ENCODE peak calls at places on chromosomes 3 and 15, in eight cellular contexts. S is lower leg skin, X is transverse colon, A is breast epithelium, E is IMR-90, K is ovary, H is A549, P is spleen. B is an unnamed sample.

GRCh38 chr15:89672221-89673161 is 6.7 kb downstream of the PLIN1 start:
- DNase-seq in S (peak), X (no peak), A (no peak), E (peak), K (peak), H (no peak), P (no peak), B (no peak)

GRCh38 chr15:47727676-47728075 is 10.4 kb downstream of the SEMA6D start:
- DNase-seq in S (no peak), X (no peak), A (no peak), E (peak), K (no peak), H (no peak), P (no peak), B (no peak)

GRCh38 chr3:40207796-40208195 is 101.7 kb upstream of the EIF1B start:
- DNase-seq in S (no peak), X (no peak), A (no peak), E (no peak), K (no peak), H (no peak), P (no peak), B (no peak)

GRCh38 chr15:48865387-48866079 is 12.4 kb upstream of the EID1 start:
- DNase-seq in S (no peak), X (no peak), A (no peak), E (peak), K (no peak), H (no peak), P (no peak), B (no peak)

GRCh38 chr3:179181021-179181472 is 32.9 kb downstream of the PIK3CA start:
- DNase-seq in S (no peak), X (no peak), A (no peak), E (peak), K (no peak), H (no peak), P (no peak), B (no peak)

GRCh38 chr3:14761121-14761672 is 57.6 kb upstream of the FGD5 start:
- DNase-seq in S (no peak), X (no peak), A (no peak), E (no peak), K (no peak), H (no peak), P (peak), B (no peak)

GRCh38 chr3:177905895-177906511 is 630.2 kb upstream of the KCNMB2 start:
- DNase-seq in S (no peak), X (no peak), A (no peak), E (peak), K (no peak), H (no peak), P (no peak), B (no peak)

GRCh38 chr3:50550079-50550736 is 17.3 kb downstream of the C3orf18 start:
- DNase-seq in S (no peak), X (peak), A (no peak), E (peak), K (peak), H (peak), P (no peak), B (no peak)

GRCh38 chr3:52705688-52706686 is at the start of the genes GLT8D1 and SPCS1:
- DNase-seq in S (peak), X (peak), A (peak), E (peak), K (peak), H (peak), P (peak), B (peak)

GRCh38 chr15:77514635-77515421 is 94.1 kb downstream of the HMG20A start:
- DNase-seq in S (peak), X (no peak), A (no peak), E (no peak), K (peak), H (no peak), P (no peak), B (no peak)

GRCh38 chr15:76150508-76150907 is 90.7 kb downstream of the TMEM266 start:
- DNase-seq in S (no peak), X (peak), A (no peak), E (no peak), K (no peak), H (no peak), P (no peak), B (no peak)

GRCh38 chr3:130699765-130700164 is 46.9 kb downstream of the PIK3R4 start:
- DNase-seq in S (no peak), X (no peak), A (no peak), E (peak), K (no peak), H (peak), P (no peak), B (no peak)

GRCh38 chr15:66452421-66452820 is 45.1 kb downstream of the SNAPC5 start:
- DNase-seq in S (no peak), X (no peak), A (no peak), E (no peak), K (no peak), H (no peak), P (no peak), B (no peak)

GRCh38 chr3:126472277-126473006 is 3.2 kb downstream of the ZXDC start:
- DNase-seq in S (peak), X (peak), A (no peak), E (peak), K (peak), H (peak), P (peak), B (no peak)

GRCh38 chr3:30649572-30650310 is 43.3 kb downstream of the TGFBR2 start:
- DNase-seq in S (no peak), X (no peak), A (no peak), E (peak), K (no peak), H (no peak), P (no peak), B (no peak)

GRCh38 chr3:32288819-32289218 is 50.3 kb downstream of the CMTM8 start:
- DNase-seq in S (no peak), X (no peak), A (no peak), E (no peak), K (no peak), H (no peak), P (no peak), B (no peak)

GRCh38 chr3:39435006-39435748 is 28.7 kb downstream of the RPSA start:
- DNase-seq in S (no peak), X (no peak), A (no peak), E (no peak), K (no peak), H (no peak), P (no peak), B (no peak)

GRCh38 chr3:194715022-194715800 is 29.5 kb downstream of the FAM43A start:
- DNase-seq in S (no peak), X (no peak), A (no peak), E (no peak), K (no peak), H (no peak), P (no peak), B (no peak)

GRCh38 chr3:183085634-183086390 is 13.5 kb downstream of the MCCC1 start:
- DNase-seq in S (no peak), X (no peak), A (no peak), E (peak), K (no peak), H (no peak), P (peak), B (no peak)

GRCh38 chr15:71629147-71629760 is 181.1 kb upstream of the NR2E3 start:
- DNase-seq in S (no peak), X (no peak), A (no peak), E (no peak), K (no peak), H (no peak), P (no peak), B (no peak)

GRCh38 chr15:60889006-60889405 is 340.1 kb downstream of the RORA start:
- DNase-seq in S (no peak), X (no peak), A (no peak), E (no peak), K (no peak), H (no peak), P (no peak), B (no peak)

GRCh38 chr15:51908312-51908711 is 63.3 kb downstream of the LEO1 start:
- DNase-seq in S (no peak), X (no peak), A (no peak), E (peak), K (no peak), H (no peak), P (no peak), B (no peak)

GRCh38 chr3:94423566-94423965 is 360.7 kb downstream of the NSUN3 start:
- DNase-seq in S (no peak), X (no peak), A (no peak), E (peak), K (no peak), H (no peak), P (no peak), B (no peak)

GRCh38 chr3:141052570-141053069 is 1.5 kb downstream of the SPSB4 start:
- DNase-seq in S (no peak), X (no peak), A (no peak), E (no peak), K (no peak), H (no peak), P (no peak), B (no peak)

GRCh38 chr3:126811530-126811929 is 107.5 kb downstream of the CHCHD6 start:
- DNase-seq in S (no peak), X (no peak), A (no peak), E (peak), K (no peak), H (no peak), P (no peak), B (no peak)

GRCh38 chr3:95277614-95278013 is 1214.8 kb downstream of the NSUN3 start:
- DNase-seq in S (no peak), X (no peak), A (no peak), E (no peak), K (no peak), H (no peak), P (no peak), B (no peak)

GRCh38 chr3:152307829-152308474 is 39.2 kb downstream of the MBNL1 start:
- DNase-seq in S (no peak), X (no peak), A (no peak), E (peak), K (no peak), H (peak), P (no peak), B (no peak)

GRCh38 chr15:23670970-23671369 is 16.1 kb downstream of the NDN start:
- DNase-seq in S (no peak), X (no peak), A (no peak), E (no peak), K (no peak), H (no peak), P (no peak), B (no peak)

GRCh38 chr15:87207945-87208580 is 1048.5 kb downstream of the NTRK3 start:
- DNase-seq in S (no peak), X (no peak), A (no peak), E (peak), K (no peak), H (no peak), P (no peak), B (no peak)

GRCh38 chr15:34582461-34583357 is 742 bp downstream of the GOLGA8B start:
- DNase-seq in S (peak), X (peak), A (no peak), E (peak), K (peak), H (peak), P (peak), B (no peak)

GRCh38 chr3:21779909-21780308 is 28.9 kb upstream of the ZNF385D start:
- DNase-seq in S (no peak), X (no peak), A (no peak), E (no peak), K (no peak), H (no peak), P (no peak), B (no peak)

GRCh38 chr3:133977568-133977967 is 52.2 kb downstream of the SLCO2A1 start:
- DNase-seq in S (no peak), X (no peak), A (no peak), E (no peak), K (no peak), H (no peak), P (peak), B (no peak)

GRCh38 chr3:49567406-49567805 is 13.1 kb downstream of the BSN start:
- DNase-seq in S (no peak), X (no peak), A (no peak), E (no peak), K (no peak), H (no peak), P (no peak), B (no peak)

GRCh38 chr15:70023769-70024491 is 73.8 kb downstream of the TLE3 start:
- DNase-seq in S (no peak), X (peak), A (no peak), E (peak), K (no peak), H (no peak), P (peak), B (no peak)

GRCh38 chr3:76646921-76647562 is 392.9 kb upstream of the ROBO2 start:
- DNase-seq in S (no peak), X (no peak), A (no peak), E (no peak), K (no peak), H (no peak), P (no peak), B (no peak)

GRCh38 chr3:39000008-39000450 is 51.7 kb downstream of the SCN11A start:
- DNase-seq in S (no peak), X (no peak), A (no peak), E (peak), K (no peak), H (peak), P (no peak), B (no peak)

GRCh38 chr15:69535101-69535638 is 82.6 kb downstream of the RPLP1 start:
- DNase-seq in S (no peak), X (no peak), A (peak), E (peak), K (no peak), H (no peak), P (no peak), B (no peak)

GRCh38 chr3:3196148-3196861 is 16.8 kb upstream of the CRBN start:
- DNase-seq in S (no peak), X (no peak), A (no peak), E (no peak), K (no peak), H (peak), P (no peak), B (no peak)

GRCh38 chr3:183381179-183381578 is 47.2 kb downstream of the MCF2L2 start:
- DNase-seq in S (no peak), X (no peak), A (no peak), E (peak), K (no peak), H (no peak), P (no peak), B (no peak)

GRCh38 chr3:154323921-154324738 is at the start of gene DHX36:
- DNase-seq in S (peak), X (peak), A (peak), E (peak), K (peak), H (peak), P (peak), B (peak)
- TF ChIP-seq POLR2A in S (peak), X (peak), A (peak), E (peak), K (peak), H (peak), P (peak), B (peak)

GRCh38 chr15:45393851-45394250 is 15.5 kb upstream of the GATM start:
- DNase-seq in S (no peak), X (no peak), A (no peak), E (no peak), K (no peak), H (no peak), P (no peak), B (no peak)
- TF ChIP-seq POLR2A in S (no peak), X (no peak), A (no peak), E (no peak), K (no peak), H (no peak), P (no peak), B (no peak)

DNA sequence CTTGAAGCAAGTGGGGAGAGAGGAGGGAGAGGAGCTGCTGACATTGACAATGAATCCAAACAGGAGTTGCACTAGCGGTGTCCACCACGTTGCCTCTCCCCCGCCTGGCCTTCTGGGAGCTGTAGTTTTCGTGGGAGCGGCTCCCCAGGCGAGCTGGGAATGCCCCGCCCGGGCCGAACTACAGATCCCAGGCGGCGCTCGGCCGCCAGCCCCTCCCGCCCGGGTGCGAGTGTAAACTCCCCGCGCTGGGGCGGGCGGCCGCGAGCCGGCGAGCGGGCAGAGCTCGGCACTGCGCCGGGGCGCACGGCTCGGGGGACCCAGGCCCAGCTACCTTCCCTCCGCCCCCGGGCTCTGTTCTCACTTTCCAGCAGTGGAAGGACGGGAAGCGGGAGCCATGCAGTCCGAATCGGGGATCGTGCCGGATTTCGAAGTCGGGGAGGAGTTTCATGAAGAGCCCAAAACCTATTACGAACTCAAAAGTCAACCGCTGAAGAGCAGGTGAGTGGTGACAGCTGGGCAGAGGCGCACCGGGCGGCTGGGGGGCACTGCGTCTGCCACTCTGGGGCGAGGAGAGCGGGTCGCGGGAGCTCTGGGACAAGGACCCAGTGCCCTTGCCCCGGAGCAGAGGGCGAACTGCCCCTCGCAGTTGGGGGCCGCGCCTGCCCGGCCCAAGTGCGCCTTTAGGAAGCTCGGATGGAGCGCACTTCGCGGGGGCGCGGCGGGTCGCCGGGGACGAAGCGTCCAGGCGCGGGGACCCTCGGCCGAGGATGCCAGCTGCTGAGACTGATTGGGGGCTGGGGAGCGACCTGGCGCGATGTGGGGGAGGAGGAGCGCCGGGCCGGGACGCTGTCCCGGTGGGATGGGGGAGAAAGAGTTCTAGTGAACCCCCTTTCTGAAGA is at the start of gene MITF:
- DNase-seq in S (peak), X (peak), A (peak), E (peak), K (peak), H (peak), P (peak), B (peak)
- TF ChIP-seq POLR2A in S (no peak), X (peak), A (no peak), E (no peak), K (peak), H (peak), P (no peak), B (peak)

GRCh38 chr3:47846186-47846879 is 43.4 kb downstream of the DHX30 start:
- DNase-seq in S (no peak), X (no peak), A (no peak), E (no peak), K (no peak), H (no peak), P (no peak), B (no peak)

GRCh38 chr3:47848599-47849117 is 45.7 kb downstream of the DHX30 start:
- DNase-seq in S (no peak), X (no peak), A (no peak), E (no peak), K (no peak), H (no peak), P (peak), B (no peak)

GRCh38 chr3:47847256-47847655 is 44.3 kb downstream of the DHX30 start:
- DNase-seq in S (no peak), X (no peak), A (no peak), E (no peak), K (no peak), H (no peak), P (no peak), B (no peak)

GRCh38 chr3:47847801-47848518 is 45.0 kb downstream of the DHX30 start:
- DNase-seq in S (no peak), X (no peak), A (no peak), E (no peak), K (no peak), H (no peak), P (no peak), B (no peak)

GRCh38 chr3:47846880-47847248 is 43.9 kb downstream of the DHX30 start:
- DNase-seq in S (no peak), X (no peak), A (no peak), E (no peak), K (no peak), H (no peak), P (no peak), B (no peak)
- TF ChIP-seq POLR2A in S (no peak), X (no peak), A (no peak), E (no peak), K (no peak), H (no peak), P (no peak), B (no peak)

GRCh38 chr3:4827767-4828166 is 151.5 kb upstream of the BHLHE40 start:
- DNase-seq in S (no peak), X (no peak), A (no peak), E (no peak), K (no peak), H (no peak), P (no peak), B (no peak)
- TF ChIP-seq POLR2A in S (no peak), X (no peak), A (no peak), E (no peak), K (no peak), H (no peak), P (no peak), B (no peak)

GRCh38 chr3:156825795-156826143 is 384 bp upstream of the LEKR1 start:
- DNase-seq in S (no peak), X (no peak), A (no peak), E (no peak), K (no peak), H (no peak), P (no peak), B (no peak)

GRCh38 chr3:156826896-156827882 is 1.0 kb downstream of the LEKR1 start:
- DNase-seq in S (no peak), X (no peak), A (no peak), E (no peak), K (no peak), H (no peak), P (no peak), B (no peak)

GRCh38 chr3:156820687-156821070 is 5.5 kb upstream of the LEKR1 start:
- DNase-seq in S (no peak), X (no peak), A (no peak), E (no peak), K (no peak), H (no peak), P (no peak), B (no peak)

GRCh38 chr3:156831006-156831405 is 4.9 kb downstream of the LEKR1 start:
- DNase-seq in S (no peak), X (no peak), A (no peak), E (no peak), K (no peak), H (no peak), P (no peak), B (no peak)

DNA sequence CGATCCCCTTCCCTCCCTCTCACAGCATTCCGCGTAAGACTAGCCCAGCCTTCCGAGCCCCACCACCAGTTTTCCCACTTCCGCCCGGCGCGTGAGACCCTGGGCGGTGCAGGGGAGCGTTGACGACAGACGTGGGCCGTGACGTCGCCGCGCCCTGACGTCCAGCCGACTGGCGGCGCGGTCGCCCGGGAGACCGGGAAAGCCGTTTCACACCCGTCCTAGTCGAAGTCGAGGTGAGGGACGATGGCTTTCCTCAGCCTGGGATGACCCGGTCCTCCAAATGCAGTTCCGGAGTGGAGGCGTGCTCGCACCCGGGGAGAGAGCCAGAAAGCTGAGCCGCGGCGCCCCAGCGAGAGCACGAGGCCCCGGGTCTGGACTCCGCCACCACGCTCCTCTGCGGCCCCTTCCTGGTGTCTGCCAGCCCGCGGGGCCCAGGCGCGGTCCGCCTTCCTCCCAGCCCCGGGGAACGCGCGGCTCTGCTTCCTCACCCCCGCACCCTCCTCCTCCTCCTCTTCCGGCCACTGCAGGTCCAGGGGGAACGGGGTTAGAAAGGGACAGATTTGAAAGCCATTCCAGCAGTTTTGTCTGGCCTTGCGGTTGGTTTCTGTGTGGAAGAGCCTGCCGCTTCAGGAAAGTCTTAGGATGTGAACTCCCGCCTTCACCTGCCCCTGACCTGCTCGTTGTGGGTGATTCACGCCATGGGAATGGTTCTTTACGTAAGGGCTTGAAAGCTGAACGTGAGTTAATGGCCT is at the start of gene LEKR1:
- DNase-seq in S (peak), X (peak), A (peak), E (peak), K (peak), H (peak), P (peak), B (no peak)
- TF ChIP-seq POLR2A in S (no peak), X (peak), A (peak), E (peak), K (peak), H (peak), P (no peak), B (peak)

B was measured in esophagus squamous epithelium.